ENCODE peak calls at places on chromosomes 11 and 22, in eight cellular contexts. Z is suprapubic skin, X is sigmoid colon, W is endothelial cell of umbilical vein, C is upper lobe of left lung, Y is GM12878, S is stomach, M is spleen. J is an unnamed sample.

GRCh38 chr11:83093634-83094033 is 21.9 kb upstream of the RAB30 start:
- DNase-seq in Z (no peak), X (no peak), W (no peak), C (no peak), Y (no peak), S (no peak), M (no peak), J (no peak)

GRCh38 chr11:121212696-121213567 is 79.6 kb upstream of the SC5D start:
- DNase-seq in Z (no peak), X (no peak), W (no peak), C (no peak), Y (no peak), S (no peak), M (no peak), J (peak)

GRCh38 chr11:64074239-64074638 is 38.5 kb downstream of the FLRT1 start:
- DNase-seq in Z (no peak), X (no peak), W (no peak), C (no peak), Y (no peak), S (no peak), M (no peak), J (no peak)

GRCh38 chr11:32312865-32313403 is 122.4 kb downstream of the WT1 start:
- DNase-seq in Z (no peak), X (no peak), W (peak), C (no peak), Y (no peak), S (no peak), M (no peak), J (no peak)

GRCh38 chr11:103486609-103487008 is 377.4 kb downstream of the DYNC2H1 start:
- DNase-seq in Z (no peak), X (no peak), W (no peak), C (no peak), Y (no peak), S (no peak), M (no peak), J (no peak)

GRCh38 chr11:99277281-99277680 is 256.5 kb downstream of the CNTN5 start:
- DNase-seq in Z (no peak), X (no peak), W (no peak), C (no peak), Y (no peak), S (no peak), M (no peak), J (no peak)

GRCh38 chr11:72354356-72355115 is 79.8 kb downstream of the CLPB start:
- DNase-seq in Z (no peak), X (no peak), W (no peak), C (no peak), Y (no peak), S (no peak), M (no peak), J (no peak)

GRCh38 chr11:67665537-67666302 is 8.7 kb downstream of the ALDH3B2 start:
- DNase-seq in Z (peak), X (no peak), W (no peak), C (peak), Y (no peak), S (peak), M (no peak), J (no peak)

GRCh38 chr22:20638143-20638870 is 130.9 kb downstream of the MED15 start:
- DNase-seq in Z (no peak), X (no peak), W (no peak), C (no peak), Y (no peak), S (peak), M (no peak), J (no peak)

GRCh38 chr11:120184371-120184945 is 26.4 kb upstream of the OAF start:
- DNase-seq in Z (peak), X (peak), W (no peak), C (no peak), Y (no peak), S (peak), M (no peak), J (peak)

GRCh38 chr11:3786781-3787428 is 10.4 kb downstream of the NUP98 start:
- DNase-seq in Z (no peak), X (no peak), W (peak), C (no peak), Y (no peak), S (no peak), M (no peak), J (no peak)

GRCh38 chr22:38760477-38761201 is 4.8 kb upstream of the SUN2 start:
- DNase-seq in Z (no peak), X (no peak), W (no peak), C (no peak), Y (no peak), S (no peak), M (no peak), J (no peak)

GRCh38 chr11:74870485-74870884 is 78.4 kb downstream of the XRRA1 start:
- DNase-seq in Z (no peak), X (no peak), W (peak), C (no peak), Y (no peak), S (no peak), M (no peak), J (no peak)

DNA sequence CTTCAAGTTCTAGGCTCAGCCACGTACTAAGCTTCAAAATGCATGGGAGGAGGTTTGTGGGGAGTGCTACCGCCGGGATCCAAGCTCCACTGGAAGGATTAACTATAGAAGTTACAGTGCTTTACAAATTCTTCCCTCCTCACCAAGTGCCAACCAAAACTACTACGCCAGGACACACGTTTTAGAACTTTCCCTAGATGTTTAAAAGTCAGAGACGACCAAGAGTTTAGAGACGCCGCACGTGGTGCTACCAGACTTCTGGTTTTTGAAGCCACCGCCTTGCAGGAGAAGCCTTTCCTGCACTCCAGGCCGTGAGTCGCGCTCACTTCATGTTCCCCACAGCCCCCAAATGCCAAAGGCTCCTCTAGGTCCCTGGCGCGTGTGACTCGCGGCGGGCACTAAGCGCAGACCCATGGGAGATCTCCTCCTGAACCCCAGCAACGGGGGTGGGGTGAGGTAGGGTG is 734 bp downstream of the SNU13 start:
- DNase-seq in Z (no peak), X (no peak), W (peak), C (peak), Y (no peak), S (no peak), M (peak), J (no peak)
- H3K4me3 ChIP-seq in Z (peak), X (peak), W (peak), C (peak), Y (peak), S (peak), M (peak), J (peak)

GRCh38 chr11:125350206-125351044 is 145.6 kb downstream of the FEZ1 start:
- DNase-seq in Z (no peak), X (no peak), W (no peak), C (peak), Y (no peak), S (no peak), M (peak), J (no peak)

GRCh38 chr11:125346565-125347260 is 149.4 kb downstream of the FEZ1 start:
- DNase-seq in Z (no peak), X (no peak), W (no peak), C (no peak), Y (no peak), S (no peak), M (peak), J (no peak)

GRCh38 chr11:125347261-125347585 is 148.8 kb downstream of the FEZ1 start:
- DNase-seq in Z (no peak), X (no peak), W (no peak), C (no peak), Y (no peak), S (no peak), M (peak), J (no peak)

GRCh38 chr11:125348141-125348651 is 147.9 kb downstream of the FEZ1 start:
- DNase-seq in Z (no peak), X (no peak), W (no peak), C (no peak), Y (no peak), S (no peak), M (peak), J (no peak)

GRCh38 chr11:125348704-125349635 is 147.1 kb downstream of the FEZ1 start:
- DNase-seq in Z (no peak), X (peak), W (peak), C (no peak), Y (no peak), S (peak), M (peak), J (no peak)
- TF ChIP-seq POLR2AphosphoS5 in Z (no peak), X (no peak), W (no peak), C (no peak), Y (no peak), S (no peak), M (no peak), J (no peak)

GRCh38 chr11:65501005-65501529 is 2.2 kb downstream of the MALAT1 start:
- DNase-seq in Z (no peak), X (no peak), W (no peak), C (no peak), Y (no peak), S (no peak), M (no peak), J (no peak)

GRCh38 chr11:65499713-65500261 is 942 bp downstream of the MALAT1 start:
- DNase-seq in Z (no peak), X (no peak), W (no peak), C (no peak), Y (no peak), S (no peak), M (no peak), J (no peak)

GRCh38 chr11:65498977-65499712 is at the start of gene MALAT1:
- DNase-seq in Z (peak), X (peak), W (peak), C (peak), Y (peak), S (peak), M (peak), J (peak)

GRCh38 chr11:65501530-65502273 is 2.9 kb downstream of the MALAT1 start:
- DNase-seq in Z (no peak), X (peak), W (peak), C (no peak), Y (no peak), S (no peak), M (no peak), J (no peak)

DNA sequence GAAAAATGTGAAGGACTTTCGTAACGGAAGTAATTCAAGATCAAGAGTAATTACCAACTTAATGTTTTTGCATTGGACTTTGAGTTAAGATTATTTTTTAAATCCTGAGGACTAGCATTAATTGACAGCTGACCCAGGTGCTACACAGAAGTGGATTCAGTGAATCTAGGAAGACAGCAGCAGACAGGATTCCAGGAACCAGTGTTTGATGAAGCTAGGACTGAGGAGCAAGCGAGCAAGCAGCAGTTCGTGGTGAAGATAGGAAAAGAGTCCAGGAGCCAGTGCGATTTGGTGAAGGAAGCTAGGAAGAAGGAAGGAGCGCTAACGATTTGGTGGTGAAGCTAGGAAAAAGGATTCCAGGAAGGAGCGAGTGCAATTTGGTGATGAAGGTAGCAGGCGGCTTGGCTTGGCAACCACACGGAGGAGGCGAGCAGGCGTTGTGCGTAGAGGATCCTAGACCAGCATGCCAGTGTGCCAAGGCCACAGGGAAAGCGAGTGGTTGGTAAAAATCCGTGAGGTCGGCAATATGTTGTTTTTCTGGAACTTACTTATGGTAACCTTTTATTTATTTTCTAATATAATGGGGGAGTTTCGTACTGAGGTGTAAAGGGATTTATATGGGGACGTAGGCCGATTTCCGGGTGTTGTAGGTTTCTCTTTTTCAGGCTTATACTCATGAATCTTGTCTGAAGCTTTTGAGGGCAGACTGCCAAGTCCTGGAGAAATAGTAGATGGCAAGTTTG is 1.6 kb downstream of the MALAT1 start:
- DNase-seq in Z (no peak), X (peak), W (peak), C (no peak), Y (no peak), S (no peak), M (no peak), J (no peak)
- TF ChIP-seq POLR2A in Z (peak), X (peak), W (peak), C (peak), Y (peak), S (no peak), M (no peak), J (no peak)

GRCh38 chr11:134277176-134278001 is 1.2 kb downstream of the GLB1L3 start:
- DNase-seq in Z (no peak), X (no peak), W (no peak), C (no peak), Y (no peak), S (no peak), M (no peak), J (peak)
- H3K4me3 ChIP-seq in Z (peak), X (peak), W (no peak), C (no peak), Y (no peak), S (peak), M (peak), J (peak)

GRCh38 chr11:26583550-26583949 is 11.5 kb upstream of the MUC15 start:
- DNase-seq in Z (no peak), X (no peak), W (no peak), C (no peak), Y (no peak), S (no peak), M (no peak), J (no peak)
- TF ChIP-seq POLR2AphosphoS5 in Z (peak), X (no peak), W (no peak), C (peak), Y (no peak), S (no peak), M (no peak), J (peak)

GRCh38 chr11:35218956-35219355 is 80.0 kb downstream of the CD44 start:
- DNase-seq in Z (no peak), X (no peak), W (no peak), C (no peak), Y (no peak), S (no peak), M (no peak), J (no peak)

GRCh38 chr11:35214181-35214770 is 75.3 kb downstream of the CD44 start:
- DNase-seq in Z (no peak), X (no peak), W (peak), C (no peak), Y (no peak), S (no peak), M (no peak), J (no peak)

GRCh38 chr11:35214792-35215193 is 75.8 kb downstream of the CD44 start:
- DNase-seq in Z (no peak), X (no peak), W (peak), C (no peak), Y (no peak), S (no peak), M (no peak), J (no peak)

GRCh38 chr11:35216962-35217667 is 78.1 kb downstream of the CD44 start:
- DNase-seq in Z (no peak), X (no peak), W (no peak), C (no peak), Y (no peak), S (no peak), M (no peak), J (no peak)

DNA sequence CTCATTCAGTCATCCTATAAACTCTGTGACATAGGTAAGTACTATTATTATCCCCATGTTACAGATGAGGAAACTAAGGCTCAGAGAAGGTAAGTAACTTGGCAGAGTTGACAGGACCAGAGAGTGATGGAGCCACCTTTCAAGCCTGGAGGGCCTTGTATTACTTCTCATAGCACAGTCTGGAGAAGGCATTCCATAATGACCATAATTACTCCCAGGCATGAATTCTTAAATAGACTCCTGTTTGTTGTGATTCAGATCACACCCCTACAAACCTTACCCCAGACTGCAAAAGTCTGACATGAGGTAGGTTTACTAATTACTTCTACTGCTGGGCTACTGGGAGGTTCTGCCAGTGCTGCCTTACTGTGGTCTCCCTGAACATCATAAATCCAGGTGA is 77.0 kb downstream of the CD44 start:
- DNase-seq in Z (no peak), X (no peak), W (no peak), C (no peak), Y (no peak), S (no peak), M (no peak), J (no peak)
- TF ChIP-seq POLR2A in Z (no peak), X (no peak), W (no peak), C (no peak), Y (no peak), S (no peak), M (no peak), J (no peak)

DNA sequence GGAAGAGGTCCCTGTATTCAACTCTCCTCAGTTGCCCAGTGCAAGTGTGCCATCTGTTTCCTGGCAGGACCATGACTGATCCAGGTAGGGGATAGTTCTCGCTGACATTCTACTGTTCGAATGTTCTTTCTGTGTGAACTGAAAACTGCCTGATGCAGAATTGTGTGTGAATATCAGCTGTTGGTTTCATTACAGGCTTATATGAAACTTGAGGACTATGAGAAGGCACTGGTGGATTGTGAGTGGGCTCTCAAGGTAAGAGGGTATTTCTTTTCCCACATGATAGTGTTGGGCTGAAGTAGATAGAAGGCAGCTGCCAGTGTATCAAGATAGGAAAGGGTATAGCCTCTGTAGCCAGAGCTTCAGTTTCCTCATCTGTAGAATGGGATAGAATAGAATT is 15.3 kb downstream of the TTC12 start:
- DNase-seq in Z (no peak), X (no peak), W (no peak), C (no peak), Y (no peak), S (no peak), M (no peak), J (no peak)
- H3K4me3 ChIP-seq in Z (no peak), X (no peak), W (no peak), C (no peak), Y (no peak), S (no peak), M (no peak), J (no peak)

DNA sequence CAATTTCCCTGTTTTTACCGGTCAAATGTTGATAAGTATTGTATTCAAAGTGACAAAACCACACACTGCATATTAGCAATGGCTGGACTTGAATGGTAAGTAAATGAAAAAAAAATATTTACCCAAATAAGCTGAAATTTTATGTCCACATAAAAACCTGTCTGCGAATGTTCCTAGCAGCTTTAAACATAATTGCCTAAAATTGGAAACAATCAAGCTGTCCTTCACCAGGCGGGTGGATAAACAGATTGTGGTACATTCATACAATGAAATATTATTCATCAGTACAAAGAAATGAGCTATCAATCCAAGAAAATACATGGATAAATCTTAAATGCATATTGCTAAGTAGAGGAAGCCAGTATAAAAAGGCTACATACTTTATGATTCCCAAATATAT is 1067.8 kb downstream of the LRRC4C start:
- DNase-seq in Z (no peak), X (no peak), W (no peak), C (no peak), Y (no peak), S (no peak), M (no peak), J (no peak)
- TF ChIP-seq POLR2AphosphoS5 in Z (no peak), X (no peak), W (no peak), C (no peak), Y (no peak), S (no peak), M (no peak), J (no peak)

GRCh38 chr11:46918087-46918751 is at the start of gene LRP4:
- DNase-seq in Z (no peak), X (peak), W (no peak), C (peak), Y (no peak), S (peak), M (peak), J (no peak)
- TF ChIP-seq POLR2A in Z (no peak), X (no peak), W (no peak), C (no peak), Y (no peak), S (no peak), M (no peak), J (peak)

GRCh38 chr11:86247608-86248007 is 3.1 kb downstream of the EED start:
- DNase-seq in Z (no peak), X (no peak), W (no peak), C (no peak), Y (no peak), S (no peak), M (no peak), J (no peak)

GRCh38 chr11:86248609-86249008 is 4.1 kb downstream of the EED start:
- DNase-seq in Z (no peak), X (no peak), W (no peak), C (no peak), Y (no peak), S (no peak), M (no peak), J (no peak)

GRCh38 chr11:86249307-86250098 is 5.0 kb downstream of the EED start:
- DNase-seq in Z (no peak), X (no peak), W (peak), C (no peak), Y (no peak), S (no peak), M (no peak), J (no peak)

GRCh38 chr11:86255896-86256295 is 11.3 kb downstream of the EED start:
- DNase-seq in Z (no peak), X (no peak), W (no peak), C (no peak), Y (peak), S (no peak), M (no peak), J (no peak)

DNA sequence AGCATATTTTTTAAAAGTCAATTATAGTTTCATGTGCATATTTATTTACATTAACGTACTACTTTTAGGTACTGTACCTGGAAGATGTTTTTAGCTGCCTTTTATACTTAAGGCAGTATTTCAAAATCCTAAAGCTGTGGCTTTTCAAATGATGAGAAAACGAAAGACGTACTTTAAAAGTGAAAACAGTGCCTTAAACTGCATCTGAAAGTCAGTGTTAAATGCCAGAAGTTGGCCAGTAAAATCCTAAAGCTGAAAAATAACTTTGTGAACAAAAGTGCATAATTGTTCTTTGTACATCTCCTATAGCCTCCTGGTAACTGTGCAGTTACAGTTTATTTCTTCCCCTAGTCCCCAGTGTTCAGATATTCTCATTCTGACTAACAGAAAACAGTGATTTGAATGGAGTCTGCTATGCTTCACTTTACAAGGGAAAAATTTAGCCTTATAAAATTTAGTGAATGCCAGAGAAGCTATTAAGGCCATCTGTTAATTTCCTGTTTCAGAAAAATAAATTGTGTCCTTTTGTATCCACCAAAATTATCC is 6.8 kb downstream of the EED start:
- DNase-seq in Z (no peak), X (no peak), W (no peak), C (no peak), Y (no peak), S (no peak), M (no peak), J (no peak)
- H3K4me3 ChIP-seq in Z (peak), X (no peak), W (no peak), C (no peak), Y (peak), S (no peak), M (no peak), J (peak)